ENCODE peak calls at places on chromosomes 2 and 18, in nine cellular contexts. L is body of pancreas, U is hepatocyte, G is ovary, P is GM12865, Q is HCT116, B is Panc1, S is PC-3, A is tibial nerve. W is an unnamed sample.

GRCh38 chr18:39622431-39622830 is 2056.8 kb upstream of the CELF4 start:
- DNase-seq in G (no peak), Q (no peak), B (no peak), A (no peak), P (no peak), S (no peak), L (no peak), U (no peak), W (peak)

GRCh38 chr2:48600204-48600813 is 17.3 kb upstream of the GTF2A1L start:
- DNase-seq in L (no peak), U (peak), A (no peak), B (peak), S (peak), P (peak), G (no peak), Q (no peak), W (peak)

GRCh38 chr2:237162959-237163358 is 77.3 kb downstream of the COPS8 start:
- DNase-seq in A (no peak), B (no peak), S (no peak), L (no peak), U (no peak), Q (no peak), P (no peak), G (no peak), W (no peak)

GRCh38 chr2:210616074-210616473 is 59.7 kb downstream of the CPS1 start:
- DNase-seq in B (no peak), U (no peak), P (no peak), S (no peak), L (no peak), Q (no peak), G (no peak), A (no peak), W (peak)

GRCh38 chr2:145777914-145778313 is 1258.0 kb upstream of the ZEB2 start:
- DNase-seq in B (no peak), Q (no peak), A (no peak), P (peak), L (no peak), U (no peak), S (no peak), G (no peak), W (no peak)

GRCh38 chr2:149634103-149634502 is 46.5 kb upstream of the MMADHC start:
- DNase-seq in G (no peak), B (no peak), S (peak), A (no peak), U (no peak), L (no peak), Q (no peak), P (no peak), W (no peak)

GRCh38 chr2:176125215-176126054 is 2.9 kb downstream of the HOXD9 start:
- DNase-seq in G (no peak), S (no peak), B (no peak), U (no peak), A (no peak), L (no peak), Q (no peak), P (no peak), W (no peak)

GRCh38 chr2:66569974-66570373 is 135.0 kb downstream of the MEIS1 start:
- DNase-seq in G (no peak), P (no peak), Q (no peak), L (no peak), S (no peak), A (no peak), U (no peak), B (no peak), W (no peak)

GRCh38 chr2:157468931-157469708 is 25.2 kb upstream of the CYTIP start:
- DNase-seq in S (peak), Q (no peak), A (no peak), B (no peak), P (peak), U (no peak), G (no peak), L (no peak), W (peak)

GRCh38 chr2:214019229-214019972 is 391.5 kb upstream of the VWC2L start:
- DNase-seq in B (peak), P (no peak), Q (peak), U (peak), A (peak), S (peak), L (no peak), G (no peak), W (peak)

GRCh38 chr18:59265246-59266018 is 7.8 kb downstream of the RAX start:
- DNase-seq in U (no peak), S (no peak), A (no peak), G (no peak), P (peak), L (no peak), B (no peak), Q (no peak), W (no peak)

GRCh38 chr18:28791101-28791500 is 614.2 kb upstream of the CDH2 start:
- DNase-seq in A (no peak), G (no peak), P (no peak), L (no peak), B (no peak), U (no peak), Q (no peak), S (no peak), W (peak)

GRCh38 chr2:45120546-45120945 is 111.3 kb upstream of the SIX2 start:
- DNase-seq in G (no peak), P (no peak), Q (no peak), U (no peak), L (no peak), A (no peak), S (peak), B (no peak), W (no peak)

GRCh38 chr2:241350878-241351639 is 5.0 kb upstream of the FARP2 start:
- DNase-seq in A (no peak), L (no peak), S (no peak), U (peak), Q (no peak), B (no peak), G (no peak), P (no peak), W (no peak)

GRCh38 chr2:206198677-206199076 is 39.0 kb downstream of the EEF1B2 start:
- DNase-seq in B (no peak), L (no peak), Q (no peak), A (no peak), P (no peak), U (no peak), S (peak), G (no peak), W (peak)

GRCh38 chr2:230443540-230443939 is 27.5 kb downstream of the SP100 start:
- DNase-seq in G (no peak), B (no peak), S (peak), P (peak), A (no peak), L (no peak), U (no peak), Q (no peak), W (peak)

GRCh38 chr2:28274911-28275685 is 117.6 kb upstream of the FOSL2 start:
- DNase-seq in S (peak), L (no peak), A (peak), B (no peak), P (peak), U (peak), G (no peak), Q (peak), W (peak)

GRCh38 chr18:6624271-6624670 is 105.2 kb upstream of the ARHGAP28 start:
- DNase-seq in U (no peak), L (no peak), S (peak), Q (no peak), G (no peak), A (no peak), B (no peak), P (no peak), W (peak)

GRCh38 chr18:9380101-9380500 is 45.5 kb downstream of the TWSG1 start:
- DNase-seq in L (no peak), S (no peak), A (no peak), B (no peak), P (no peak), G (no peak), Q (no peak), U (no peak), W (peak)

GRCh38 chr2:9594361-9595063 is 36.3 kb downstream of the YWHAQ start:
- DNase-seq in U (peak), L (peak), G (peak), S (peak), Q (peak), P (peak), B (no peak), A (peak), W (peak)

GRCh38 chr2:31429759-31430438 is 15.4 kb upstream of the XDH start:
- DNase-seq in U (no peak), L (no peak), G (no peak), S (peak), Q (peak), P (peak), B (no peak), A (no peak), W (peak)

GRCh38 chr2:133788391-133788790 is 220.1 kb upstream of the NCKAP5 start:
- DNase-seq in B (no peak), Q (no peak), P (no peak), S (no peak), G (no peak), L (no peak), U (no peak), A (no peak), W (peak)

GRCh38 chr18:23851470-23852002 is 162.3 kb downstream of the LAMA3 start:
- DNase-seq in U (no peak), B (no peak), S (no peak), L (no peak), A (no peak), G (no peak), P (no peak), Q (no peak), W (no peak)

GRCh38 chr2:222844323-222844722 is 16.5 kb upstream of the ACSL3 start:
- DNase-seq in Q (peak), B (peak), P (no peak), U (no peak), L (no peak), A (no peak), S (peak), G (no peak), W (peak)

GRCh38 chr2:120465012-120465700 is 119.2 kb downstream of the INHBB start:
- DNase-seq in Q (no peak), L (no peak), A (no peak), G (no peak), B (no peak), S (no peak), U (no peak), P (no peak), W (no peak)

GRCh38 chr2:120465701-120465988 is 119.7 kb downstream of the INHBB start:
- DNase-seq in A (no peak), L (no peak), S (no peak), U (no peak), G (no peak), B (no peak), P (no peak), Q (no peak), W (no peak)

GRCh38 chr2:120465989-120466703 is 120.2 kb downstream of the INHBB start:
- DNase-seq in A (no peak), Q (no peak), P (no peak), L (no peak), B (no peak), S (no peak), G (no peak), U (peak), W (no peak)

GRCh38 chr2:120468136-120468535 is 122.2 kb downstream of the INHBB start:
- DNase-seq in Q (no peak), P (no peak), U (no peak), L (peak), G (no peak), B (no peak), A (no peak), S (no peak), W (peak)

DNA sequence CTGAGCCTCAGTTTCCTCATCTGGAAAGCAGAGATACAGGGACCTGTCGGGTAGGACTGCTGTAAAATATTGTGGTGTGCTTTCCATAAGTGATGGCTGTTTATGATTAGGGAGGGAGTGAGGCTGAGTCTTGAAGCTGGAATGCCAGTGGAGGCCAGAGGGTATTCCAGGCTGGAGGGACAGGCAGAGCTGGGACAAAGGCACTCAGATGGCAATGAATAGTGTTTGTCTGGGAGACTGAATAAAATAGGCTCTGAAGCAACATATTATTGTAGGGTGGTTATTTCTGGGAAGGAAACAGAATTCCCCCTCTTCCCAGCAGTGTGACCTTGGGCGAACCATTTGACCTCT is 120.7 kb downstream of the INHBB start:
- DNase-seq in G (no peak), L (no peak), A (no peak), U (no peak), S (no peak), B (no peak), Q (no peak), P (no peak), W (no peak)
- TF ChIP-seq CTCF in G (no peak), L (no peak), A (no peak), U (no peak), S (no peak), B (no peak), Q (no peak), P (no peak), W (no peak)

GRCh38 chr18:49652841-49653240 is 91.0 kb downstream of the LIPG start:
- DNase-seq in S (no peak), U (no peak), Q (no peak), G (no peak), P (no peak), L (no peak), B (no peak), A (no peak), W (peak)
- H3K4me3 ChIP-seq in S (no peak), U (no peak), Q (no peak), G (peak), P (no peak), L (no peak), B (peak), A (no peak), W (peak)

GRCh38 chr2:70556608-70557007 is 3.0 kb upstream of the TGFA start:
- DNase-seq in B (no peak), G (no peak), P (no peak), A (no peak), S (no peak), Q (no peak), L (no peak), U (no peak), W (no peak)

GRCh38 chr2:70552501-70553333 is 909 bp downstream of the TGFA start:
- DNase-seq in B (no peak), S (peak), L (peak), P (no peak), G (no peak), U (no peak), Q (no peak), A (no peak), W (no peak)

GRCh38 chr2:70553584-70554337 is at the start of gene TGFA:
- DNase-seq in P (peak), A (no peak), G (peak), S (peak), B (no peak), U (peak), Q (peak), L (peak), W (no peak)

GRCh38 chr2:70553334-70553583 is 367 bp downstream of the TGFA start:
- DNase-seq in S (peak), A (peak), L (peak), Q (no peak), B (no peak), G (no peak), P (no peak), U (peak), W (no peak)

DNA sequence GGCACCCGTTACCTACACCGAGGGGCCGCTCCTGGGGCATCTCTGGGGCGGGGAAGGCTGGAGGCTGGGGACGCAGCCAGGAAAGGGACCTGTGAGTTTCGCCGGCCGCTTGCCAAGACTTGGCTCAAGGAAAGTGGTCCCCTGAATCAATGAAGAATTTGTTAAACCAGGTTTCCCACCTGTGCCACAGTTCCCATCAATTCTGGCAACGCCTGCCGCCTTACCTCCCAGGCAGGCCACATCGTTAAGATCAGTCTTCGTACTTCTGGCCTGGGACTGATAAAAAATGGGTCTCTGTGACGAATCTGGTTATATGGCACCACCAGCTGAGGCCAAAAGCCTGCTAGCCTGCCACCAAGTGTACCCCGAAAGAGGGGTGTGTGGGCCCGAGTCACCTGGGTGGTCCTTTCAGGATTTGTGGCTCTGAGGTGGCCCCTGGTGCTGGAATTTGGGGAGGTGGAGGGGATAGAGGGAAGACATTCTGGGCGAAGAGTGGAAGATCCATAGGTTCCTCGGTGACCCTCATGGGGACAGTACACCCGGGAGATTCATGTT is 789 bp upstream of the TGFA start:
- DNase-seq in P (no peak), B (no peak), A (no peak), G (no peak), U (no peak), Q (no peak), S (no peak), L (no peak), W (no peak)
- TF ChIP-seq CTCF in P (no peak), B (no peak), A (no peak), G (no peak), U (no peak), Q (no peak), S (peak), L (no peak), W (no peak)

GRCh38 chr2:216774180-216774579 is 78.8 kb upstream of the IGFBP5 start:
- DNase-seq in S (no peak), B (no peak), Q (no peak), L (no peak), P (no peak), A (no peak), U (no peak), G (no peak), W (no peak)
- H3K4me3 ChIP-seq in S (no peak), B (no peak), Q (no peak), L (no peak), P (no peak), A (no peak), U (no peak), G (no peak), W (no peak)

GRCh38 chr18:77059294-77059916 is 73.2 kb downstream of the MBP start:
- DNase-seq in U (peak), A (peak), P (peak), G (peak), B (no peak), L (no peak), S (peak), Q (peak), W (peak)
- TF ChIP-seq CTCF in U (peak), A (peak), P (peak), G (peak), B (no peak), L (peak), S (peak), Q (no peak), W (peak)

GRCh38 chr2:10948606-10949230 is 37.0 kb downstream of the KCNF1 start:
- DNase-seq in Q (no peak), S (no peak), B (no peak), G (no peak), A (no peak), U (no peak), P (no peak), L (no peak), W (no peak)

GRCh38 chr2:10951558-10952414 is 40.1 kb downstream of the KCNF1 start:
- DNase-seq in Q (no peak), L (no peak), B (no peak), A (no peak), U (no peak), G (no peak), S (no peak), P (no peak), W (no peak)

GRCh38 chr2:10948165-10948564 is 36.4 kb downstream of the KCNF1 start:
- DNase-seq in G (no peak), S (no peak), L (no peak), U (no peak), B (no peak), Q (no peak), A (no peak), P (no peak), W (no peak)

GRCh38 chr2:10947005-10947440 is 35.3 kb downstream of the KCNF1 start:
- DNase-seq in U (no peak), P (no peak), L (no peak), A (no peak), S (peak), B (no peak), Q (no peak), G (no peak), W (no peak)

DNA sequence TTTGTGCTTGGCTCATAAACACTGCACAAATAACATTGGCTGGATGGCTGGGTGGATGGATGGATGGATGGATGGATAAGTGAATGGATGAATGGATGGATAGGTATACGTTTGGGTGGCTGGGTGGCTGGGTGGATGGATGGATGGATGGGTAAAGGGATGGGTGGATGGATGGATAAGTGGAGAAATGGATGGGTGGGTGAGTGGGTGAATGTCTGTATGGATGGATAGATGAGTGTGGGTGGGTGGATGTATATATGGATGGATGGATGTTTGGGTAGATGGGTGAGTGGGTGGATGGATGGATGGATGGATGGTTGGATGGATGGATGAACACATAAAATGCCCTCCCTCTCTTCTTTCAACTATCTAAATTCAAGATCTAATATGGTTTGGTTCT is 38.1 kb downstream of the KCNF1 start:
- DNase-seq in U (no peak), B (no peak), L (no peak), P (no peak), G (no peak), S (no peak), Q (no peak), A (no peak), W (no peak)
- H3K4me3 ChIP-seq in U (no peak), B (no peak), L (no peak), P (no peak), G (no peak), S (no peak), Q (no peak), A (no peak), W (no peak)

DNA sequence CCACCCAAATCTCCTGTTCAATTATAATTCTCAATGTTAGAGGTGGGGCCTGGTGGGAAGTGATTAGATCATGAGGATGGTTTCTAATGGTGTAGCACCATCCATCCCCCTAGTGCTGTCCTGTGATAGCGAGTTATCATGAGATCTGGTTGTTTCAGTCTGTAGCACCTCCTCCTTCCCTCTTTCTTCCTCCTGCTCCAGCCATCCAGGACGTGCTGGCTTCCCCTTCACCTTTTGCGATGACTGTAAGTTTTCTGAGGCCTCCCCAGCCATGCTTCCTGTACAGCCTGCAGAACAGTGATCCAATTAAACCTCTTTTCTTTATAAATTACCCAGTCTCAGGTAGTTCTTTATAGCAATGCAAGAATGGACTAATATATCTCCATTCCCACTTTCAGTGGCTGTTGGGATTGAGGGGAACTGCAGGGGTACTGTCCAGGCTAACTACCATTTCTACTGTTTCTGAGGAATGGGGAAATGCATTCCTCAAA is 19.2 kb downstream of the SPIRE1 start:
- DNase-seq in A (no peak), B (no peak), U (no peak), S (no peak), P (no peak), Q (no peak), G (no peak), L (no peak), W (no peak)
- TF ChIP-seq CTCF in A (no peak), B (no peak), U (no peak), S (no peak), P (no peak), Q (no peak), G (no peak), L (no peak), W (no peak)

DNA sequence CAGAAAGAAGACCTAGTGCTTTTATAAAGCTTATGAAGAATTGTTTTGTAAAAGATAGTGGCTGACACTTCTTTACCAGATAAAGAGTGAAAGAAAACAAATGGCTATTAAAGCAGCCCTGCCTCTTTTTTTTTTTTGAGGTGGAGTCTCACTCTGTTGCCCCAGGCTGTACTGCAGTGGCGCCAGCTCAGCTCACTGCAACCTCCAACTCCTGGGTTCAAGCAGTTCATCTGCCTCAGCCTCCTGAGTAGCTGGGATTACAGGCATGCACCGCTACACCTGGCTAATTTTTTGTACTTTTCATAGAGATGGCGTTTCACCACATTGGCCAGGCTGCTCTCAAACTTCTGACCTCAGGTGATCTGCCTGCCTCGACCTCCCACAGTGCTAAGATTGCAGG is 12.9 kb downstream of the ARPC2 start:
- DNase-seq in Q (no peak), S (peak), G (no peak), U (no peak), A (no peak), P (peak), L (no peak), B (no peak), W (peak)
- H3K4me3 ChIP-seq in Q (no peak), S (peak), G (no peak), U (no peak), A (no peak), P (peak), L (no peak), B (no peak), W (no peak)